ENCODE peak calls at places on chromosomes 3 and 15, in seven cellular contexts. X is IMR-90, R is right atrium auricular region, U is choroid plexus epithelial cell, Q is stomach, L is GM12865, H is PC-9. T is an unnamed sample.

GRCh38 chr3:173893835-173894234 is 496.3 kb downstream of the NLGN1 start:
- DNase-seq in Q (no peak), U (no peak), R (no peak), L (no peak), H (no peak), X (no peak), T (no peak)

GRCh38 chr3:172716476-172716875 is 5.6 kb upstream of the NCEH1 start:
- DNase-seq in H (no peak), R (no peak), L (no peak), U (no peak), X (no peak), Q (no peak), T (no peak)

GRCh38 chr15:27730878-27731277 is 368.2 kb downstream of the OCA2 start:
- DNase-seq in X (peak; percentile 61), R (no peak), U (no peak), H (no peak), L (no peak), Q (no peak), T (no peak)

GRCh38 chr3:32963871-32964270 is 12.4 kb downstream of the CCR4 start:
- DNase-seq in X (no peak), L (no peak), U (no peak), H (no peak), R (no peak), Q (no peak), T (no peak)

GRCh38 chr3:99579965-99580364 is 58.4 kb upstream of the COL8A1 start:
- DNase-seq in Q (no peak), R (no peak), U (no peak), L (peak; percentile 64), H (no peak), X (no peak), T (no peak)

GRCh38 chr3:56630966-56631365 is 52.1 kb downstream of the TASOR start:
- DNase-seq in Q (no peak), L (no peak), X (peak; percentile 1), U (no peak), R (no peak), H (no peak), T (no peak)

GRCh38 chr15:92810418-92811138 is 89.5 kb upstream of the CHD2 start:
- DNase-seq in R (peak; percentile 78), Q (no peak), H (no peak), X (peak; percentile 78), L (peak; percentile 78), U (peak; percentile 86), T (peak; percentile 87)

GRCh38 chr15:80832676-80833075 is 53.5 kb downstream of the CEMIP start:
- DNase-seq in X (no peak), Q (no peak), H (no peak), R (no peak), U (no peak), L (no peak), T (no peak)

GRCh38 chr15:28111552-28111951 is 12.4 kb upstream of the OCA2 start:
- DNase-seq in R (peak; percentile 46), L (no peak), H (no peak), X (no peak), U (no peak), Q (no peak), T (no peak)

GRCh38 chr3:178146406-178146831 is 389.8 kb upstream of the KCNMB2 start:
- DNase-seq in Q (no peak), R (no peak), X (no peak), H (no peak), L (no peak), U (no peak), T (no peak)

GRCh38 chr3:53850895-53851294 is 4.5 kb downstream of the IL17RB start:
- DNase-seq in H (no peak), L (no peak), R (no peak), X (peak; percentile 58), Q (peak; percentile 68), U (peak; percentile 51), T (peak; percentile 42)

GRCh38 chr3:119743921-119744320 is 38.0 kb upstream of the NR1I2 start:
- DNase-seq in H (no peak), X (no peak), Q (no peak), R (no peak), L (no peak), U (no peak), T (no peak)

GRCh38 chr3:171374661-171375285 is 85.4 kb downstream of the TNIK start:
- DNase-seq in Q (no peak), X (peak; percentile 85), R (no peak), U (peak; percentile 66), L (no peak), H (no peak), T (peak; percentile 16)

GRCh38 chr3:170324962-170325361 is 32.6 kb upstream of the SKIL start:
- DNase-seq in X (no peak), H (no peak), Q (no peak), R (no peak), L (no peak), U (no peak), T (no peak)

GRCh38 chr3:117814975-117815374 is 1105.4 kb downstream of the TUSC7 start:
- DNase-seq in U (peak; percentile 24), L (no peak), Q (no peak), X (peak; percentile 54), H (no peak), R (no peak), T (no peak)

GRCh38 chr3:14336414-14337285 is 65.8 kb upstream of the SLC6A6 start:
- DNase-seq in R (no peak), Q (peak; percentile 90), U (no peak), L (no peak), H (peak; percentile 78), X (no peak), T (peak; percentile 43)

GRCh38 chr3:151093905-151094304 is 8.4 kb downstream of the MED12L start:
- DNase-seq in X (no peak), H (no peak), Q (no peak), L (no peak), U (no peak), R (no peak), T (no peak)

GRCh38 chr3:141915016-141915415 is 38.6 kb downstream of the ATP1B3 start:
- DNase-seq in H (no peak), U (peak; percentile 30), L (no peak), R (no peak), Q (no peak), X (peak; percentile 64), T (no peak)

GRCh38 chr3:150264560-150264959 is 143.5 kb upstream of the TSC22D2 start:
- DNase-seq in U (no peak), L (no peak), X (no peak), R (no peak), Q (no peak), H (no peak), T (no peak)

GRCh38 chr3:180391001-180391400 is 211.0 kb upstream of the TTC14 start:
- DNase-seq in Q (no peak), X (no peak), U (no peak), L (no peak), R (no peak), H (no peak), T (no peak)

GRCh38 chr3:142850395-142851023 is 38.4 kb downstream of the PCOLCE2 start:
- DNase-seq in H (peak; percentile 71), X (peak; percentile 66), R (peak; percentile 72), L (no peak), Q (peak; percentile 42), U (peak; percentile 97), T (peak; percentile 94)

GRCh38 chr15:58228708-58229107 is 90.5 kb downstream of the AQP9 start:
- DNase-seq in X (peak; percentile 90), Q (no peak), R (no peak), L (no peak), U (peak; percentile 88), H (no peak), T (no peak)

GRCh38 chr15:92079047-92079446 is 225.5 kb downstream of the SLCO3A1 start:
- DNase-seq in Q (no peak), H (no peak), R (no peak), U (no peak), X (no peak), L (peak; percentile 54), T (no peak)

DNA sequence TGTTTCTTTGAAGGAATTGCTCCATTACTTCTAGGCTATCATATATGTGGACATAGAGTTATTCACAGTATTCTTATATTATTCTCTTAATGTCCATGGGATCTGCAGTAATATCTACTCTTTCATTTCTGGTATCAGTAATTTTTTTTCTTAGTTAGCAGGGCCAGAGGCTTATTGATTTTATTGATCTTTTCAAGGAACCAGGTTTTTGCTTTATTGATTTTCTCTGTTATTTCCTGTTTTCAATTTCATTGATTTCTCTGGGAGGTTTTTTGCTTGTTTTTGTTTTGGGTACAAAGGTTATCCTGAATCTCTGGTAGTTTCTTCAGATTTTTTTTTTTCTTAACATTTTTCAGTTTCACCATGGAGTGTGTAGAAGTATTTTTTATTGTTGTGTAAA is 60.1 kb upstream of the AP4E1 start:
- DNase-seq in R (no peak), Q (no peak), X (no peak), H (no peak), U (no peak), L (no peak), T (no peak)
- TF ChIP-seq CTCF in R (no peak), Q (no peak), X (no peak), H (no peak), U (no peak), L (no peak), T (no peak)

DNA sequence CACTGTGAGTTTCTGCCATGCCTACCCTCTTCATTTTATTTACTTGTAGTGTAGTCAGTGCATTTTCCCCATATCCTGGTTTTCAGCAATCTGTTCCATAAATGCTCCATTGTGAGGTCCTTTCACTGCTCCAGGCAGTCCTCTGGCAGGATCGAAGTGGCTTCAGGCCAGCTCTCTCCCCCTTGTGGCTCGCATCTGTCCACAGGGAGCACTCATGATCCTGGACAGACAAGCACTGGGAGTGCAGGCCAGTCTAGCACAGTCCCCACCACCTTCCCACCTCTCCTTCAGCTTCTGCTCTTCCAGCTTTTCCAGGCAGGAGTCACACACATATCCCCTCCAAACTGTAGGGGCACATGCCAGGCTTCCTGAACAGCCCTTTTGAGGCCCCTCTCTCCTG is 173.6 kb downstream of the PPM1L start:
- DNase-seq in H (no peak), Q (peak; percentile 32), U (peak; percentile 12), R (no peak), X (no peak), L (no peak), T (peak; percentile 32)
- TF ChIP-seq CTCF in H (no peak), Q (no peak), U (peak; percentile 25), R (no peak), X (no peak), L (no peak), T (no peak)

GRCh38 chr15:67833504-67834248 is 6.2 kb downstream of the RNU6-1 start:
- DNase-seq in L (peak; percentile 69), U (peak; percentile 29), Q (peak; percentile 47), H (peak; percentile 44), R (peak; percentile 66), X (no peak), T (peak; percentile 41)

GRCh38 chr15:67834249-67834592 is 5.6 kb downstream of the RNU6-1 start:
- DNase-seq in Q (no peak), U (no peak), R (no peak), H (no peak), X (no peak), L (no peak), T (no peak)

GRCh38 chr15:67832965-67833503 is 6.8 kb downstream of the RNU6-1 start:
- DNase-seq in Q (no peak), H (no peak), X (no peak), R (no peak), U (no peak), L (no peak), T (no peak)

GRCh38 chr15:67831363-67831762 is 6.1 kb downstream of the SKOR1 start:
- DNase-seq in U (no peak), H (no peak), Q (no peak), R (no peak), L (no peak), X (no peak), T (no peak)

GRCh38 chr15:67832031-67832551 is 6.8 kb downstream of the SKOR1 start:
- DNase-seq in X (peak; percentile 29), H (no peak), L (peak; percentile 34), Q (no peak), R (no peak), U (peak; percentile 50), T (peak; percentile 53)
- TF ChIP-seq CTCF in X (peak; percentile 35), H (peak; percentile 47), L (peak; percentile 22), Q (no peak), R (no peak), U (peak; percentile 64), T (peak; percentile 28)

GRCh38 chr15:73927476-73928240 is 1.4 kb downstream of the LOXL1 start:
- DNase-seq in H (peak; percentile 78), Q (peak; percentile 82), L (peak; percentile 19), U (peak; percentile 59), X (peak; percentile 51), R (no peak), T (peak; percentile 54)
- TF ChIP-seq CTCF in H (peak; percentile 76), Q (peak; percentile 53), L (peak; percentile 18), U (peak; percentile 66), X (peak; percentile 42), R (peak; percentile 17), T (peak; percentile 52)

T was measured in MCF 10A.